ENCODE peak calls at places on chromosome 18, in nine cellular contexts. P is sigmoid colon, F is HuH-7.5, B is brain microvascular endothelial cell, U is WERI-Rb-1, T is SHP77 treated with DMSO at 0.1 percent for 48 hours, A is T-helper 9 cell, C is DMS153, K is NCI-H2081. M is an unnamed sample.

GRCh38 chr18:32695534-32695933 is 77.3 kb downstream of the KLHL14 start:
- DNase-seq in C (no peak), F (no peak), A (no peak), K (no peak), P (no peak), T (no peak), B (no peak), U (no peak), M (no peak)

GRCh38 chr18:11785444-11786055 is 65.7 kb upstream of the CHMP1B start:
- DNase-seq in B (no peak), K (no peak), F (no peak), U (no peak), C (no peak), T (no peak), P (no peak), A (no peak), M (no peak)

GRCh38 chr18:48927286-48928080 is 23.3 kb downstream of the SMAD7 start:
- DNase-seq in U (no peak), F (no peak), P (no peak), T (no peak), B (no peak), A (no peak), K (no peak), C (no peak), M (no peak)

GRCh38 chr18:72468011-72468710 is 76.0 kb downstream of the CBLN2 start:
- DNase-seq in C (no peak), P (no peak), U (no peak), A (no peak), F (no peak), T (no peak), B (no peak), K (no peak), M (no peak)

GRCh38 chr18:62085766-62086165 is 101.1 kb downstream of the PIGN start:
- DNase-seq in T (no peak), P (no peak), B (no peak), U (no peak), C (no peak), A (no peak), K (no peak), F (no peak), M (no peak)

GRCh38 chr18:24112874-24113615 is 25.8 kb upstream of the CABYR start:
- DNase-seq in K (no peak), F (peak), P (no peak), U (peak), B (peak), T (peak), A (no peak), C (no peak), M (peak)

GRCh38 chr18:37575646-37576045 is 10.0 kb upstream of the CELF4 start:
- DNase-seq in B (no peak), P (no peak), F (no peak), C (peak), U (no peak), T (no peak), A (no peak), K (peak), M (no peak)

GRCh38 chr18:49071365-49071764 is 120.6 kb upstream of the SMAD7 start:
- DNase-seq in U (no peak), K (no peak), F (no peak), B (no peak), T (no peak), C (no peak), A (no peak), P (no peak), M (no peak)

GRCh38 chr18:10090668-10091067 is 176.9 kb downstream of the VAPA start:
- DNase-seq in K (no peak), U (no peak), B (no peak), A (no peak), T (no peak), C (no peak), P (no peak), F (no peak), M (peak)

GRCh38 chr18:60010513-60010912 is 110.7 kb downstream of the PMAIP1 start:
- DNase-seq in T (no peak), K (no peak), C (no peak), F (no peak), A (no peak), P (no peak), B (no peak), U (no peak), M (no peak)

GRCh38 chr18:40413160-40413559 is 1541.9 kb upstream of the PIK3C3 start:
- DNase-seq in K (peak), B (peak), P (no peak), T (peak), A (no peak), C (peak), F (no peak), U (peak), M (peak)

GRCh38 chr18:57841568-57841967 is 38.5 kb upstream of the ATP8B1 start:
- DNase-seq in B (no peak), C (no peak), A (no peak), F (no peak), K (no peak), P (no peak), U (no peak), T (no peak), M (no peak)

GRCh38 chr18:10050956-10051355 is 137.1 kb downstream of the VAPA start:
- DNase-seq in A (no peak), T (no peak), B (no peak), C (no peak), F (no peak), U (no peak), K (no peak), P (no peak), M (no peak)

GRCh38 chr18:34493099-34493544 is 217.0 kb upstream of the DTNA start:
- DNase-seq in F (peak), P (peak), B (peak), T (peak), U (peak), A (no peak), C (peak), K (peak), M (peak)

GRCh38 chr18:3706279-3707097 is 256.5 kb downstream of the TGIF1 start:
- DNase-seq in T (no peak), A (no peak), F (no peak), K (no peak), B (peak), U (no peak), P (no peak), C (no peak), M (no peak)

GRCh38 chr18:75472391-75472790 is 44.9 kb upstream of the SMIM21 start:
- DNase-seq in F (no peak), B (no peak), T (no peak), K (no peak), P (no peak), C (no peak), A (no peak), U (no peak), M (no peak)

GRCh38 chr18:39863916-39864315 is 2091.1 kb upstream of the PIK3C3 start:
- DNase-seq in K (no peak), B (no peak), U (no peak), A (no peak), C (no peak), T (no peak), F (no peak), P (no peak), M (no peak)

GRCh38 chr18:3441290-3441689 is 8.7 kb upstream of the TGIF1 start:
- DNase-seq in T (no peak), K (peak), F (no peak), B (peak), U (peak), A (no peak), C (no peak), P (no peak), M (peak)

GRCh38 chr18:63421514-63421913 is 762 bp downstream of the VPS4B start:
- DNase-seq in T (no peak), U (no peak), C (no peak), B (no peak), A (no peak), K (no peak), F (no peak), P (no peak), M (no peak)

GRCh38 chr18:4599312-4599711 is 144.2 kb upstream of the DLGAP1 start:
- DNase-seq in K (no peak), C (no peak), B (no peak), T (no peak), F (no peak), P (no peak), U (no peak), A (no peak), M (no peak)

GRCh38 chr18:33924576-33924975 is 300.1 kb downstream of the NOL4 start:
- DNase-seq in B (no peak), C (peak), T (peak), U (no peak), K (peak), P (no peak), F (no peak), A (no peak), M (no peak)

GRCh38 chr18:78006805-78007204 is 757.2 kb downstream of the GALR1 start:
- DNase-seq in A (no peak), C (no peak), F (no peak), P (no peak), T (no peak), K (no peak), U (no peak), B (no peak), M (no peak)

GRCh38 chr18:55321268-55322175 is 266.5 kb downstream of the TCF4 start:
- DNase-seq in U (peak), T (peak), A (no peak), C (peak), F (peak), K (peak), P (peak), B (peak), M (peak)

GRCh38 chr18:43931439-43931838 is 654.1 kb upstream of the SYT4 start:
- DNase-seq in T (no peak), C (peak), P (no peak), B (no peak), A (no peak), U (no peak), K (no peak), F (no peak), M (no peak)

GRCh38 chr18:76450912-76451421 is 44.1 kb downstream of the ZNF516 start:
- DNase-seq in T (peak), K (peak), B (peak), F (no peak), P (peak), A (no peak), U (peak), C (peak), M (no peak)

GRCh38 chr18:40993363-40993762 is 961.7 kb upstream of the PIK3C3 start:
- DNase-seq in A (no peak), K (no peak), U (no peak), B (no peak), C (no peak), F (no peak), T (no peak), P (no peak), M (no peak)

GRCh38 chr18:6221602-6222014 is 193.1 kb downstream of the L3MBTL4 start:
- DNase-seq in A (no peak), U (no peak), T (no peak), F (no peak), B (no peak), C (no peak), K (no peak), P (no peak), M (no peak)

GRCh38 chr18:33577688-33578370 is at the start of gene ASXL3:
- DNase-seq in U (peak), F (peak), B (no peak), C (peak), P (peak), K (peak), A (no peak), T (peak), M (no peak)

GRCh38 chr18:43563780-43564179 is 286.5 kb upstream of the SYT4 start:
- DNase-seq in B (peak), T (peak), P (no peak), K (peak), C (peak), U (peak), A (no peak), F (peak), M (peak)

GRCh38 chr18:27845897-27846296 is 331.0 kb downstream of the CDH2 start:
- DNase-seq in P (no peak), K (no peak), A (no peak), B (peak), U (no peak), T (no peak), C (no peak), F (no peak), M (no peak)